ENCODE peak calls at places on chromosome 21, in seven cellular contexts. K is transverse colon, C is epithelial cell of esophagus, Y is Caco-2, E is kidney epithelial cell, M is IMR-90, Q is OCI-LY7. Z is an unnamed sample.

GRCh38 chr21:39645331-39645730 is 32.6 kb downstream of the B3GALT5 start:
- DNase-seq in Q (no peak), M (no peak), C (no peak), K (no peak), Y (no peak), E (no peak), Z (no peak)

GRCh38 chr21:37364722-37365121 is 1.9 kb upstream of the DYRK1A start:
- DNase-seq in Q (peak; percentile 44), M (no peak), E (no peak), C (no peak), Y (no peak), K (no peak), Z (no peak)

GRCh38 chr21:43613755-43614638 is 45.3 kb downstream of the HSF2BP start:
- DNase-seq in M (peak; percentile 82), Y (no peak), C (no peak), E (no peak), K (no peak), Q (no peak), Z (no peak)

GRCh38 chr21:43916691-43917514 is 51.9 kb downstream of the AGPAT3 start:
- DNase-seq in Q (no peak), E (no peak), M (peak; percentile 21), Y (no peak), C (no peak), K (no peak), Z (no peak)

GRCh38 chr21:25466470-25466869 is 140.8 kb downstream of the MRPL39 start:
- DNase-seq in Y (no peak), M (no peak), E (no peak), K (no peak), Q (no peak), C (no peak), Z (no peak)

GRCh38 chr21:26470361-26471115 is 102.5 kb downstream of the CYYR1 start:
- DNase-seq in M (no peak), C (no peak), K (no peak), Y (no peak), Q (no peak), E (no peak), Z (no peak)

GRCh38 chr21:17482928-17483327 is 29.9 kb upstream of the CXADR start:
- DNase-seq in Y (no peak), E (no peak), C (no peak), M (no peak), K (no peak), Q (no peak), Z (no peak)

GRCh38 chr21:36980280-36981048 is 14.0 kb upstream of the HLCS start:
- DNase-seq in K (peak; percentile 36), Y (peak; percentile 30), C (peak; percentile 34), Q (no peak), E (no peak), M (no peak), Z (no peak)

GRCh38 chr21:41241341-41241740 is 73.4 kb downstream of the BACE2 start:
- DNase-seq in E (no peak), C (peak; percentile 7), M (no peak), Q (no peak), K (no peak), Y (no peak), Z (no peak)

GRCh38 chr21:36186506-36187399 is 30.1 kb downstream of the DOP1B start:
- DNase-seq in C (no peak), E (no peak), M (no peak), Y (no peak), K (no peak), Q (no peak), Z (no peak)

GRCh38 chr21:21111309-21111920 is 113.2 kb downstream of the NCAM2 start:
- DNase-seq in Y (no peak), K (no peak), E (no peak), C (no peak), M (no peak), Q (no peak), Z (no peak)

GRCh38 chr21:36171741-36172331 is 15.2 kb downstream of the DOP1B start:
- DNase-seq in Y (no peak), K (no peak), C (no peak), Q (no peak), E (no peak), M (peak; percentile 47), Z (no peak)

GRCh38 chr21:38115870-38116269 is 140.9 kb upstream of the KCNJ15 start:
- DNase-seq in K (no peak), Y (no peak), Q (no peak), C (no peak), M (no peak), E (no peak), Z (no peak)

GRCh38 chr21:19922122-19922521 is 1076.1 kb upstream of the NCAM2 start:
- DNase-seq in Y (no peak), E (no peak), Q (no peak), C (no peak), K (no peak), M (no peak), Z (no peak)

GRCh38 chr21:16573581-16573980 is 843.8 kb downstream of the USP25 start:
- DNase-seq in E (no peak), K (no peak), M (peak; percentile 76), Y (no peak), Q (no peak), C (no peak), Z (no peak)

GRCh38 chr21:34836103-34836932 is 167.5 kb downstream of the CLIC6 start:
- DNase-seq in Q (no peak), Y (no peak), M (peak; percentile 100), K (peak; percentile 46), C (peak; percentile 95), E (peak; percentile 96), Z (peak; percentile 96)

GRCh38 chr21:25944672-25945213 is 210.0 kb downstream of the GABPA start:
- DNase-seq in Q (no peak), K (no peak), M (peak; percentile 32), E (no peak), C (no peak), Y (no peak), Z (no peak)

GRCh38 chr21:26096972-26097371 is 73.6 kb downstream of the APP start:
- DNase-seq in Y (no peak), M (no peak), Q (no peak), E (no peak), C (no peak), K (no peak), Z (no peak)

GRCh38 chr21:35716886-35717285 is 343.4 kb downstream of the SETD4 start:
- DNase-seq in K (no peak), C (no peak), Q (no peak), E (no peak), Y (no peak), M (no peak), Z (no peak)

GRCh38 chr21:27021046-27021445 is 54.2 kb upstream of the ADAMTS5 start:
- DNase-seq in Q (no peak), E (no peak), M (no peak), C (no peak), K (no peak), Y (no peak), Z (no peak)

GRCh38 chr21:38171723-38172344 is 85.0 kb upstream of the KCNJ15 start:
- DNase-seq in C (peak; percentile 42), Y (peak; percentile 38), E (peak; percentile 80), Q (no peak), M (peak; percentile 45), K (no peak), Z (peak; percentile 69)

GRCh38 chr21:26191609-26192008 is 21.0 kb upstream of the APP start:
- DNase-seq in C (no peak), K (no peak), E (no peak), M (no peak), Y (no peak), Q (no peak), Z (no peak)

GRCh38 chr21:26368591-26368990 is 198.0 kb upstream of the APP start:
- DNase-seq in Y (no peak), M (no peak), Q (no peak), K (no peak), E (no peak), C (no peak), Z (no peak)

GRCh38 chr21:42520628-42521253 is 7.1 kb downstream of the SLC37A1 start:
- DNase-seq in Y (no peak), C (no peak), Q (no peak), M (no peak), E (no peak), K (no peak), Z (no peak)
- TF ChIP-seq CTCF in Y (no peak), C (peak; percentile 12), Q (no peak), M (no peak), E (peak; percentile 16), K (no peak), Z (peak; percentile 19)

GRCh38 chr21:46091118-46091517 is 6.8 kb upstream of the COL6A2 start:
- DNase-seq in Q (no peak), E (no peak), K (no peak), C (no peak), Y (no peak), M (no peak), Z (no peak)

GRCh38 chr21:46093668-46094400 is 4.1 kb upstream of the COL6A2 start:
- DNase-seq in E (no peak), M (no peak), Y (no peak), K (no peak), Q (no peak), C (no peak), Z (no peak)

GRCh38 chr21:46092811-46093667 is 4.9 kb upstream of the COL6A2 start:
- DNase-seq in Q (no peak), C (no peak), K (no peak), E (no peak), M (no peak), Y (no peak), Z (no peak)

GRCh38 chr21:46091631-46092025 is 6.3 kb upstream of the COL6A2 start:
- DNase-seq in Y (no peak), K (no peak), E (no peak), M (peak; percentile 74), Q (no peak), C (no peak), Z (no peak)

GRCh38 chr21:46092026-46092764 is 5.7 kb upstream of the COL6A2 start:
- DNase-seq in K (peak; percentile 64), Q (no peak), E (peak; percentile 29), M (peak; percentile 99), C (no peak), Y (no peak), Z (peak; percentile 89)
- H3K4me3 ChIP-seq in K (no peak overlapping the region), Q (no peak overlapping the region), E (no peak overlapping the region), M (peak overlapping the region; percentile 28), C (no peak overlapping the region), Y (no peak overlapping the region), Z (peak overlapping the region; percentile 11)

DNA sequence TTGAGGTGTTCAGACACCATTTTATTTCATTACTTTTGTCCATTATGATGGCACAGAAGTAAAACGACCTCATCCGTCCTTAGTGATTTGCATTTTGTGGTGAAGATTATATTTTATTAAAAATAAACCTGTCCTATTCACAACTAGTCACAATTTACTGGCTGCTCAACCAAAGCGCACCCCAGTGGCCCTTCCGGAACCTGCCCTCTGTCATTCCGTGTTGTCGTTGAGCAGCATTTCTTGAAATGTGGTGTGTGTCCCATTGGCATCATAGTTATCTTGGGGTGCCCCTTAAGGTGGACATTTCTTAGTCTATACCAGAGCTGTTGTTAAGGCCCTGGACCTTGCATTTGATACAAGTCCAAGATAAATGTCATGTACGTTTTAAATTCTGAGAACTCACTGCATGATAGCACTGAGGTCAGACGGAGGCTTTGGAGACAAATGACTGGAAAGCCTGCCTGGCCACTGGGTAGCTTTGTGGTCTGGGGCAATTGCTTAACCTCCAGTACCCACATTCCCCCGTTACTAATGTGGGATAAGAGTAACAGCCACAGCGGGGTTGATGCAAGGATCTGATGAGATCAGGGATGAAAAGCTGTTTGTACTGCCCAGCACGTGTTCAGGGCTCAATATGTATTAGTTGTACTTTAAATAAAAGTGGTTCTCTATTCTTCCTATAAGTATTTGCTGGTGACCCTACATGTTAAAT is 36.2 kb downstream of the BACH1 start:
- DNase-seq in E (no peak), Q (no peak), M (peak; percentile 78), K (no peak), Y (no peak), C (peak; percentile 25), Z (no peak)
- TF ChIP-seq CTCF in E (no peak), Q (no peak), M (no peak), K (no peak), Y (no peak), C (no peak), Z (no peak)

GRCh38 chr21:45234906-45235305 is 52.8 kb downstream of the POFUT2 start:
- DNase-seq in M (no peak), Q (no peak), K (no peak), Y (no peak), E (no peak), C (no peak), Z (no peak)
- H3K4me3 ChIP-seq in M (no peak overlapping the region), Q (no peak overlapping the region), K (no peak overlapping the region), Y (no peak overlapping the region), E (no peak overlapping the region), C (no peak overlapping the region), Z (no peak overlapping the region)